ENCODE peak calls at places on chromosomes 11 and 22, in four cellular contexts. One of them, this sample, is unnamed.
A peak's percentile ranks its signal among the peaks of the same experiment; 100 is the strongest.

GRCh38 chr11:61023086-61024035 is 51.9 kb downstream of the CD6 start:
- DNase-seq in CD4-positive, alpha-beta T cell: peak; percentile 58
- DNase-seq in hepatocyte: no peak
- DNase-seq in adrenal gland: no peak
- DNase-seq in this sample: no peak

GRCh38 chr11:93073508-93074280 is 104.2 kb downstream of the MTNR1B start:
- DNase-seq in CD4-positive, alpha-beta T cell: no peak
- DNase-seq in hepatocyte: no peak
- DNase-seq in adrenal gland: no peak
- DNase-seq in this sample: no peak

GRCh38 chr11:11239959-11240358 is 113.1 kb downstream of the CSNK2A3 start:
- DNase-seq in CD4-positive, alpha-beta T cell: no peak
- DNase-seq in hepatocyte: no peak
- DNase-seq in adrenal gland: no peak
- DNase-seq in this sample: no peak

GRCh38 chr11:27370374-27370773 is 7.4 kb upstream of the CCDC34 start:
- DNase-seq in CD4-positive, alpha-beta T cell: no peak
- DNase-seq in hepatocyte: peak; percentile 76
- DNase-seq in adrenal gland: no peak
- DNase-seq in this sample: no peak

GRCh38 chr11:125069796-125070195 is 6.7 kb downstream of the SLC37A2 start:
- DNase-seq in CD4-positive, alpha-beta T cell: no peak
- DNase-seq in hepatocyte: no peak
- DNase-seq in adrenal gland: peak; percentile 51
- DNase-seq in this sample: no peak

GRCh38 chr11:2316169-2316962 is 14.6 kb downstream of the TSPAN32 start:
- DNase-seq in CD4-positive, alpha-beta T cell: no peak
- DNase-seq in hepatocyte: peak; percentile 3
- DNase-seq in adrenal gland: no peak
- DNase-seq in this sample: no peak

GRCh38 chr11:15911377-15912044 is 444.8 kb downstream of the SOX6 start:
- DNase-seq in CD4-positive, alpha-beta T cell: no peak
- DNase-seq in hepatocyte: peak; percentile 77
- DNase-seq in adrenal gland: peak; percentile 81
- DNase-seq in this sample: peak; percentile 74

GRCh38 chr11:60974726-60975125 is 3.2 kb downstream of the CD6 start:
- DNase-seq in CD4-positive, alpha-beta T cell: no peak
- DNase-seq in hepatocyte: no peak
- DNase-seq in adrenal gland: no peak
- DNase-seq in this sample: no peak

GRCh38 chr11:57288771-57289579 is 35.8 kb downstream of the TNKS1BP1 start:
- DNase-seq in CD4-positive, alpha-beta T cell: no peak
- DNase-seq in hepatocyte: no peak
- DNase-seq in adrenal gland: no peak
- DNase-seq in this sample: peak; percentile 53

GRCh38 chr11:46513934-46514342 is 79.9 kb downstream of the AMBRA1 start:
- DNase-seq in CD4-positive, alpha-beta T cell: no peak
- DNase-seq in hepatocyte: peak; percentile 62
- DNase-seq in adrenal gland: peak; percentile 91
- DNase-seq in this sample: peak; percentile 57

GRCh38 chr11:69918231-69918937 is 99.2 kb upstream of the FGF3 start:
- DNase-seq in CD4-positive, alpha-beta T cell: no peak
- DNase-seq in hepatocyte: no peak
- DNase-seq in adrenal gland: peak; percentile 64
- DNase-seq in this sample: no peak

GRCh38 chr11:125110996-125111340 is 458 bp downstream of the TMEM218 start:
- DNase-seq in CD4-positive, alpha-beta T cell: peak; percentile 3
- DNase-seq in hepatocyte: peak; percentile 26
- DNase-seq in adrenal gland: peak; percentile 54
- DNase-seq in this sample: no peak

GRCh38 chr11:133928628-133929059 is 28.1 kb downstream of the IGSF9B start:
- DNase-seq in CD4-positive, alpha-beta T cell: peak; percentile 52
- DNase-seq in hepatocyte: no peak
- DNase-seq in adrenal gland: no peak
- DNase-seq in this sample: no peak

GRCh38 chr11:80815752-80816453 is 1375.1 kb upstream of the TENM4 start:
- DNase-seq in CD4-positive, alpha-beta T cell: no peak
- DNase-seq in hepatocyte: no peak
- DNase-seq in adrenal gland: no peak
- DNase-seq in this sample: peak; percentile 0

GRCh38 chr22:30286813-30287625 is 2.3 kb downstream of the CASTOR1 start:
- DNase-seq in CD4-positive, alpha-beta T cell: peak; percentile 86
- DNase-seq in hepatocyte: peak; percentile 74
- DNase-seq in adrenal gland: peak; percentile 84
- DNase-seq in this sample: peak; percentile 64

GRCh38 chr11:66109294-66109693 is 39.2 kb downstream of the PACS1 start:
- DNase-seq in CD4-positive, alpha-beta T cell: no peak
- DNase-seq in hepatocyte: no peak
- DNase-seq in adrenal gland: no peak
- DNase-seq in this sample: no peak

GRCh38 chr11:534592-535518 is 521 bp downstream of the HRAS start:
- DNase-seq in CD4-positive, alpha-beta T cell: no peak
- DNase-seq in hepatocyte: peak; percentile 55
- DNase-seq in adrenal gland: no peak
- DNase-seq in this sample: peak; percentile 25

GRCh38 chr11:123815116-123815515 is 9.0 kb upstream of the OR6M1 start:
- DNase-seq in CD4-positive, alpha-beta T cell: no peak
- DNase-seq in hepatocyte: no peak
- DNase-seq in adrenal gland: no peak
- DNase-seq in this sample: no peak

GRCh38 chr11:14773755-14774154 is 118.3 kb downstream of the CYP2R1 start:
- DNase-seq in CD4-positive, alpha-beta T cell: no peak
- DNase-seq in hepatocyte: no peak
- DNase-seq in adrenal gland: no peak
- DNase-seq in this sample: peak; percentile 64

GRCh38 chr11:78921517-78921916 is 346.9 kb upstream of the NARS2 start:
- DNase-seq in CD4-positive, alpha-beta T cell: no peak
- DNase-seq in hepatocyte: no peak
- DNase-seq in adrenal gland: no peak
- DNase-seq in this sample: no peak

GRCh38 chr11:92141159-92141558 is 83.5 kb upstream of the FAT3 start:
- DNase-seq in CD4-positive, alpha-beta T cell: no peak
- DNase-seq in hepatocyte: no peak
- DNase-seq in adrenal gland: peak; percentile 58
- DNase-seq in this sample: no peak

GRCh38 chr11:76355172-76355571 is 25.8 kb downstream of the THAP12 start:
- DNase-seq in CD4-positive, alpha-beta T cell: no peak
- DNase-seq in hepatocyte: no peak
- DNase-seq in adrenal gland: no peak
- DNase-seq in this sample: no peak

GRCh38 chr22:23712256-23712655 is 21.4 kb downstream of the RGL4 start:
- DNase-seq in CD4-positive, alpha-beta T cell: no peak
- DNase-seq in hepatocyte: no peak
- DNase-seq in adrenal gland: no peak
- DNase-seq in this sample: no peak

GRCh38 chr11:27395556-27396258 is 32.7 kb upstream of the CCDC34 start:
- DNase-seq in CD4-positive, alpha-beta T cell: no peak
- DNase-seq in hepatocyte: peak; percentile 81
- DNase-seq in adrenal gland: no peak
- DNase-seq in this sample: no peak

GRCh38 chr11:783581-784015 is 6.3 kb downstream of the CEND1 start:
- DNase-seq in CD4-positive, alpha-beta T cell: no peak
- DNase-seq in hepatocyte: peak; percentile 93
- DNase-seq in adrenal gland: peak; percentile 88
- DNase-seq in this sample: peak; percentile 89

GRCh38 chr11:69823641-69824285 is 4.5 kb upstream of the FGF3 start:
- DNase-seq in CD4-positive, alpha-beta T cell: no peak
- DNase-seq in hepatocyte: no peak
- DNase-seq in adrenal gland: no peak
- DNase-seq in this sample: no peak

GRCh38 chr11:112167145-112167544 is at the start of gene TEX12:
- DNase-seq in CD4-positive, alpha-beta T cell: no peak
- DNase-seq in hepatocyte: no peak
- DNase-seq in adrenal gland: no peak
- DNase-seq in this sample: no peak

GRCh38 chr11:75035911-75036536 is 47.3 kb downstream of the NEU3 start:
- DNase-seq in CD4-positive, alpha-beta T cell: no peak
- DNase-seq in hepatocyte: no peak
- DNase-seq in adrenal gland: peak; percentile 30
- DNase-seq in this sample: no peak

GRCh38 chr11:77559686-77560425 is 29.9 kb upstream of the AQP11 start:
- DNase-seq in CD4-positive, alpha-beta T cell: no peak
- DNase-seq in hepatocyte: peak; percentile 49
- DNase-seq in adrenal gland: peak; percentile 74
- DNase-seq in this sample: no peak

GRCh38 chr11:48012051-48012391 is 31.7 kb downstream of the PTPRJ start:
- DNase-seq in CD4-positive, alpha-beta T cell: no peak
- DNase-seq in hepatocyte: no peak
- DNase-seq in adrenal gland: no peak
- DNase-seq in this sample: no peak

GRCh38 chr11:2760196-2760871 is 60.5 kb upstream of the KCNQ1OT1 start:
- DNase-seq in CD4-positive, alpha-beta T cell: no peak
- DNase-seq in hepatocyte: no peak
- DNase-seq in adrenal gland: peak; percentile 48
- DNase-seq in this sample: no peak

GRCh38 chr22:29994941-29995340 is 85.3 kb upstream of the HORMAD2 start:
- DNase-seq in CD4-positive, alpha-beta T cell: no peak
- DNase-seq in hepatocyte: peak; percentile 59
- DNase-seq in adrenal gland: no peak
- DNase-seq in this sample: peak; percentile 69

GRCh38 chr22:50718352-50718709 is 19.7 kb upstream of the ACR start:
- DNase-seq in CD4-positive, alpha-beta T cell: no peak
- DNase-seq in hepatocyte: no peak
- DNase-seq in adrenal gland: no peak
- DNase-seq in this sample: no peak

GRCh38 chr22:50716291-50717024 is 21.5 kb upstream of the ACR start:
- DNase-seq in CD4-positive, alpha-beta T cell: no peak
- DNase-seq in hepatocyte: no peak
- DNase-seq in adrenal gland: no peak
- DNase-seq in this sample: no peak

GRCh38 chr22:50719814-50720300 is 18.1 kb upstream of the ACR start:
- DNase-seq in CD4-positive, alpha-beta T cell: no peak
- DNase-seq in hepatocyte: no peak
- DNase-seq in adrenal gland: no peak
- DNase-seq in this sample: peak; percentile 19

GRCh38 chr22:50715776-50716175 is 22.2 kb upstream of the ACR start:
- DNase-seq in CD4-positive, alpha-beta T cell: no peak
- DNase-seq in hepatocyte: no peak
- DNase-seq in adrenal gland: no peak
- DNase-seq in this sample: no peak

GRCh38 chr22:50717709-50718351 is 20.2 kb upstream of the ACR start:
- DNase-seq in CD4-positive, alpha-beta T cell: no peak
- DNase-seq in hepatocyte: no peak
- DNase-seq in adrenal gland: no peak
- DNase-seq in this sample: no peak
- TF ChIP-seq CTCF in CD4-positive, alpha-beta T cell: no peak
- TF ChIP-seq CTCF in hepatocyte: no peak
- TF ChIP-seq CTCF in adrenal gland: no peak
- TF ChIP-seq CTCF in this sample: no peak

GRCh38 chr11:62024975-62025374 is 57.5 kb upstream of the FTH1 start:
- DNase-seq in CD4-positive, alpha-beta T cell: no peak
- DNase-seq in hepatocyte: no peak
- DNase-seq in adrenal gland: no peak
- DNase-seq in this sample: no peak
- H3K27ac ChIP-seq in CD4-positive, alpha-beta T cell: peak overlapping the region; percentile 85
- H3K27ac ChIP-seq in hepatocyte: peak overlapping the region; percentile 82
- H3K27ac ChIP-seq in adrenal gland: no peak overlapping the region
- H3K27ac ChIP-seq in this sample: no peak overlapping the region

GRCh38 chr22:40008726-40009125 is 14.0 kb downstream of the FAM83F start:
- DNase-seq in CD4-positive, alpha-beta T cell: no peak
- DNase-seq in hepatocyte: no peak
- DNase-seq in adrenal gland: no peak
- DNase-seq in this sample: no peak
- TF ChIP-seq CTCF in CD4-positive, alpha-beta T cell: no peak
- TF ChIP-seq CTCF in hepatocyte: no peak
- TF ChIP-seq CTCF in adrenal gland: no peak
- TF ChIP-seq CTCF in this sample: no peak

DNA sequence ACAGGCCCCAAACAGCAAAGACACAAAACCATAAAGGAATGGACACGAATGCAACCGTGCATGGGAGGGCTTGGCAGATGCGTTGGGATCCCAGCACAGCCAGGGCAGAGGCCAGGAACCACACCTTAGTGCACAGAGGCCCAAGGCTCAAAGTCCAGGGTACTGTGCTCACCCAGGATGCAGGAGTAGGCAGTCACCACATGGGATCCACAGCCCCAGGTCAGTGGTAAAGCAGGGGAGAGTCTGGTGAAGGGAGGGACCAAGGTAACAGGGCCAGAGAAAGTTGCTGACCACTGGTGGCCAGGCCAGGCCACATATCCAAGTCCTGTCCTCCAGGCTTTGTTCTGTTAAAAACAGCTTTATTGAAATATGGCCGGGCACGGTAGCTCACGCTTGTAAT is 6.5 kb upstream of the CERK start:
- DNase-seq in CD4-positive, alpha-beta T cell: no peak
- DNase-seq in hepatocyte: peak; percentile 66
- DNase-seq in adrenal gland: no peak
- DNase-seq in this sample: no peak
- H3K27ac ChIP-seq in CD4-positive, alpha-beta T cell: no peak overlapping the region
- H3K27ac ChIP-seq in hepatocyte: peak overlapping the region; percentile 82
- H3K27ac ChIP-seq in adrenal gland: no peak overlapping the region
- H3K27ac ChIP-seq in this sample: no peak overlapping the region

DNA sequence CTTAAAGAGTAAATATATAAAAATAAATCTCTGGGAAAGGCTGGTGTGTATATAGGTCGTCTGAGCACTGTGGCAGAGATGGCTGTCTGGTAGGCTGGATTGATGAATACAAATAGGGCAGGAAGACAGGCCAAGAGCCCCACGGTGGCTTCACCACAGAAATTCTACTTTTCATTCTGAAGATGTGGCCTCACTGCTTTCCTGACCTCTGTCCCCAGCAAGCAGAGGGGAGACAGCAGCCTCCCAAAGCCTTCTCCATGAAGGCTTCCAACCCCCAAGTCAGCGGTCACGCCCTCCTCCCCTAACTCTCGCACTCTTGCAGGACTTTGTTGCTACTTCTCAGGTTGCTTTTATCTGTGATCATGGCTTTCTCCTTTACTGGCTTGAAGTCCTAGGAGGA is 10.6 kb upstream of the KCNJ1 start:
- DNase-seq in CD4-positive, alpha-beta T cell: no peak
- DNase-seq in hepatocyte: no peak
- DNase-seq in adrenal gland: no peak
- DNase-seq in this sample: no peak
- TF ChIP-seq CTCF in CD4-positive, alpha-beta T cell: no peak
- TF ChIP-seq CTCF in hepatocyte: no peak
- TF ChIP-seq CTCF in adrenal gland: no peak
- TF ChIP-seq CTCF in this sample: no peak

DNA sequence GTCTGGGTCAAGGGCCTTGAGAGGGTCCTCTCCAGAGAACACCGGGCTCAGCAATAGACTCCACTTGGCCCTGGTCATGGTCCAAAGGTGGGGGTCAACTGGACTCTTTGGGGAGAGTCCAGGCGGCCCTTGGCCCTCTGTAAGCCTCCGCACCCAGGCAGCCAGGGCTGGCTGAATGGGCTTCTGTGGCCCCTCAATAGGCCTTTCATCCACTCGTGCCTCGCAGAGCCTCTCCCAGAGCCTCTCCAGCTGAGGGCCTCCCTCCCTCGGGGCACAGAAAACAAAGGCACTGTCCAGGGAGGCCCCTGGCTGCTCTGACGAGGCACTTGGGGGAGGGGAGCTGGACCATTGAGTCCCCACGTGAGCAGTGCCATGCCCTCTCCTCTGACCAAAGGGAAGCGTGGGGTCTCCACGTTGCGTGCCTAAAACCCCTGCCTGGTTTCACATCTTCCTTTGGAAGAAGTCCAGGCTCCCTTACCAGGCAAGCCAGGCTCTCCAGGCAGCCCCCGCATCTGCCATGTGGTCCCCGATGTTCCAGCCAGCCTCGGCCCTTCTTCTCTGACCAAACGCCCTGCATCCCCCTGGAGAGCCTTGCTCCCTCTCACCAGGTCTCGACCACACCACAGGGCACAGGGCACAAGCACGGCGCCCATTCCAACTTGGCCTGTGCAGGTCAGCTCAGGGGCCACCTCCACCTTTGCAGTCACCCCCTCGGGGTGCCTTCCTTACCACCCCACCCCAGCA is 15.5 kb downstream of the KIAA0930 start:
- DNase-seq in CD4-positive, alpha-beta T cell: no peak
- DNase-seq in hepatocyte: peak; percentile 3
- DNase-seq in adrenal gland: no peak
- DNase-seq in this sample: no peak
- H3K27ac ChIP-seq in CD4-positive, alpha-beta T cell: no peak overlapping the region
- H3K27ac ChIP-seq in hepatocyte: no peak overlapping the region
- H3K27ac ChIP-seq in adrenal gland: no peak overlapping the region
- H3K27ac ChIP-seq in this sample: no peak overlapping the region

This sample was measured in cardiac muscle cell.